ENCODE peak calls at places on chromosomes 16 and 17, in five cellular contexts. M, W, C, Z and B are unnamed samples.

GRCh38 chr16:361872-362701 is 8.3 kb downstream of the MRPL28 start:
- DNase-seq in M (peak), W (peak), C (peak), Z (no peak), B (peak)

GRCh38 chr17:33016920-33017319 is 25.3 kb downstream of the SPACA3 start:
- DNase-seq in M (peak), W (no peak), C (no peak), Z (no peak), B (no peak)

GRCh38 chr17:50908140-50908859 is 42.1 kb upstream of the TOB1 start:
- DNase-seq in M (peak), W (no peak), C (no peak), Z (no peak), B (no peak)

GRCh38 chr17:39800540-39800939 is 62.8 kb downstream of the GRB7 start:
- DNase-seq in M (no peak), W (no peak), C (no peak), Z (no peak), B (peak)

GRCh38 chr17:82031303-82031884 is at the start of gene RAC3:
- DNase-seq in M (peak), W (peak), C (peak), Z (no peak), B (no peak)

GRCh38 chr17:16870253-16871245 is 101.4 kb downstream of the TNFRSF13B start:
- DNase-seq in M (peak), W (no peak), C (no peak), Z (peak), B (no peak)

GRCh38 chr16:84117482-84117843 is 721 bp upstream of the MBTPS1 start:
- DNase-seq in M (peak), W (peak), C (no peak), Z (peak), B (peak)

GRCh38 chr17:82927661-82928601 is 88.1 kb upstream of the ZNF750 start:
- DNase-seq in M (no peak), W (no peak), C (no peak), Z (no peak), B (no peak)

GRCh38 chr16:73080931-73081330 is 33.0 kb upstream of the ZFHX3 start:
- DNase-seq in M (no peak), W (no peak), C (no peak), Z (no peak), B (no peak)

GRCh38 chr17:82315703-82316358 is 1.6 kb downstream of the CD7 start:
- DNase-seq in M (peak), W (no peak), C (no peak), Z (no peak), B (peak)

GRCh38 chr17:43917348-43918025 is 10.2 kb upstream of the MPP2 start:
- DNase-seq in M (peak), W (peak), C (no peak), Z (no peak), B (peak)

GRCh38 chr16:70706948-70707465 is 21.2 kb upstream of the MTSS2 start:
- DNase-seq in M (no peak), W (peak), C (no peak), Z (peak), B (no peak)

GRCh38 chr17:59769891-59770290 is 62.4 kb downstream of the VMP1 start:
- DNase-seq in M (no peak), W (no peak), C (no peak), Z (no peak), B (no peak)